ENCODE peak calls at places on chromosomes 12 and 14, in six cellular contexts. P, V, T, D, A and H are unnamed samples.

GRCh38 chr14:50012644-50013043 is 103.7 kb downstream of the VCPKMT start:
- DNase-seq in T (no peak), V (no peak), A (no peak), P (peak; percentile 83), D (no peak), H (no peak)

GRCh38 chr14:81315344-81315743 is 84.8 kb downstream of the STON2 start:
- DNase-seq in P (no peak), A (no peak), T (peak; percentile 71), D (no peak), V (peak; percentile 95), H (no peak)

GRCh38 chr14:49659526-49660455 is 24.7 kb upstream of the DNAAF2 start:
- DNase-seq in V (no peak), T (no peak), P (no peak), D (no peak), A (no peak), H (no peak)

GRCh38 chr12:52130695-52131094 is 51.2 kb downstream of the SMIM41 start:
- DNase-seq in V (peak; percentile 46), D (no peak), A (no peak), P (no peak), T (no peak), H (peak; percentile 5)

GRCh38 chr12:57039016-57039798 is 10.7 kb downstream of the MYO1A start:
- DNase-seq in V (no peak), A (no peak), T (no peak), P (no peak), D (no peak), H (no peak)

GRCh38 chr12:95216704-95217376 is 427 bp downstream of the FGD6 start:
- DNase-seq in T (no peak), P (no peak), A (no peak), D (peak; percentile 43), V (no peak), H (peak; percentile 50)

GRCh38 chr12:79233341-79233761 is 368.8 kb downstream of the SYT1 start:
- DNase-seq in P (no peak), V (no peak), D (no peak), T (no peak), A (no peak), H (no peak)

GRCh38 chr12:62328296-62328921 is 68.2 kb downstream of the USP15 start:
- DNase-seq in A (no peak), D (no peak), V (no peak), T (no peak), P (no peak), H (peak; percentile 1)

GRCh38 chr12:92458996-92459395 is 243.8 kb upstream of the PLEKHG7 start:
- DNase-seq in T (no peak), A (no peak), P (no peak), V (no peak), D (no peak), H (no peak)

GRCh38 chr14:68884031-68885030 is 91.5 kb upstream of the ZFP36L1 start:
- DNase-seq in A (peak; percentile 15), P (peak; percentile 99), D (peak; percentile 22), V (no peak), T (no peak), H (no peak)

GRCh38 chr12:5259523-5259922 is 172.4 kb upstream of the NTF3 start:
- DNase-seq in V (no peak), D (no peak), P (peak; percentile 43), A (no peak), T (no peak), H (no peak)
- TF ChIP-seq EZH2phosphoT487 in V (no peak), D (no peak), P (no peak), A (no peak), T (no peak), H (no peak)

DNA sequence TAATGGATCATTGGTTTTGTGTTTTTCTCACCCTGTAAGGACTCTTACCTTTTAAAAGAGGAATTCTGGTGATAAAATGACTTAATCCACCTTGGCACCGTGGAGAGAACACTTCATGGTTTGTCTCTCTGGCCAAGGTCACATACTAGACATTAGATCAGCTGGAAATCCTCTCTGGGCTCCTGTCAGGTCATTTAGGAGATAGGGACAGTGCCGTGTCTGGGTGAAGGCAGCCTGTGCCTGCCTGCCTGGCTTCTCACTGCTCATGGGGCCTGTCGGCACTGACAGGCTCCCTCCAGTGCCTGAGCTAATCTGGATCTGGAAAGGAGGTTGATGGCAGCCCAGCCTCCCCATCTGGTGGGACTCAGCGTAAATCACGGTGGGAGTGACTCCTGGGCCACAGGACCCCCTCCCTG is 5.7 kb downstream of the CRADD start:
- DNase-seq in A (no peak), D (no peak), T (peak; percentile 24), P (no peak), V (no peak), H (peak; percentile 66)
- TF ChIP-seq EZH2phosphoT487 in A (no peak), D (no peak), T (no peak), P (no peak), V (no peak), H (no peak)

DNA sequence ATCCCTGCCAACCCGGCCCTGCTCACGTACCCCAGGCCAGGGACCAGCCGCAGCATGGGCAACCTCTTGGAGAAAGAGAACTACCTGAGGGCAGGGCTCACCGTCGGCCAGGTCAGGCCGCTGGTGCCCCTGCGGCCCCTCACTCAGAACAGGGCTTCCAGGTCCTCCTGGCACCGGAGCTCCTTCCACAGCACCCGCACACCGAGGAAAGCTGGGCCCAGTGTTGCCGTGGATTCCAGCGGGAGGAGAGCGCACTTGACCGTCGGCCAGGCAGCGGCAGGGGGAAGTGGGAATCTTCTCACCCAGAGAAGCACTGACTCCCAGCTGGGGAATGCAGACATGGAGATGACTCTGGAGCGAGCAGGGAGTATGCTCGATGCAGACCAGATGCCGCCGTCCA is 7.9 kb upstream of the VAMP1 start:
- DNase-seq in V (no peak), P (peak; percentile 73), A (no peak), D (no peak), T (no peak), H (no peak)
- TF ChIP-seq EZH2phosphoT487 in V (no peak), P (no peak), A (no peak), D (no peak), T (no peak), H (no peak)

GRCh38 chr12:25364529-25365339 is 114.0 kb upstream of the KRAS start:
- DNase-seq in V (no peak), D (no peak), T (no peak), P (no peak), A (no peak), H (peak; percentile 73)
- TF ChIP-seq EZH2phosphoT487 in V (no peak), D (no peak), T (no peak), P (no peak), A (no peak), H (no peak)

DNA sequence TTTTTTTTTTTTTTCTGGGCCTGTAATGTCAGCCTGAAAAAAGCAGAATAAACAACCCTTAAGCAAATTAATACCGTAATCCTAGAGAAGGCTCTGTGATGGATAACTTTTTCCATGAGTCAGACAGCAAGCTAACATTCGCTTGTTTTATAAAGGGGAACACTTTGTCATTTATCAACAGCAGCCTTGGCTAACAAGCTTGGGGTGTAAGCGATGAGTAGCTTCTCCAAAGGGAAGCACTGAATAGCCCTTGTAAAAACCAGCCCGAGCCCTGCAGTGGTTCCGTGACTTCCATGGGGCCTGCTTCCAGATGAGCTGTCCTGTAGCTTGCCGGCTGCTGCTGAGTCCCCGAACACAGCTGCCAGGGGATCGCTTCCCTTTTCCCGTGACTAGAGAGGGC is 29.6 kb downstream of the CD9 start:
- DNase-seq in A (no peak), D (no peak), V (no peak), T (no peak), P (peak; percentile 96), H (no peak)
- TF ChIP-seq EZH2phosphoT487 in A (no peak), D (no peak), V (no peak), T (no peak), P (no peak), H (no peak)

DNA sequence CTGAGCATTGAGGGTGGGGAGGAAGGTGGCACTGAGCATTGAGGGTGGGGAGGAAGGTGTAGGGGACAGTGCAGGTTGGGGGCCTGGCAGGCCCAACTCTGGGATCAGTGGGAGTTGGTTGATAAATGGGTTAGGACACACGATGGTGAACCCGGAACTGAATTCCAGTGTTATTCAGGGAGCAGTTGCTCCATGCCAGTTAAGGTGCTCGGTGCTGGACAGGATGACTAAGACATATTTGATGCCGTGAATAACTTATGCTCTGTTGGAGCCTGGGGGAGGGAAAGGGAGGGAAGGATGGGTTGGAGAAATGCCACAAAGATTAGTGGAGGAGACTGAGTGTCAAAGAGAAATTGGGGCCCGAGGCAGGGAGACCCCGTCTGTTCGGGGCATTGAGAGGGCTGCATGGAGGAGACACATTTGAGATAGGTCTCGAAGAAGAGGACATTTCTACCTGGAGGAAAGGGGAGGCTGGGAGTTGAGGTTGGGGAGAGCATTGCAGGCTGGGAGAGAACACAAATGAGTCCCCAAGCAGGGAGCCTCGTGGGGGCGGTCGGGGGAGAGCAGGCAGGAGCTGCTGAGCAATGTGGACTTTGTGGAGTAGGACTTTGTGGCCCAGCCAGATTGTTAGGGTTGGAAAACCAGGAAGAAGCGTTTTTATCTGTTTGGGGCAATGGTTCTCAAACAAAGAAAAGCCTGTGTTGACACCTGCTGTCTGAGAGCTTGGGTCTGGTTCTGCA is 65.3 kb downstream of the IQSEC3 start:
- DNase-seq in V (no peak), A (no peak), T (no peak), D (no peak), P (no peak), H (no peak)
- TF ChIP-seq EZH2phosphoT487 in V (no peak), A (no peak), T (no peak), D (no peak), P (no peak), H (no peak)

DNA sequence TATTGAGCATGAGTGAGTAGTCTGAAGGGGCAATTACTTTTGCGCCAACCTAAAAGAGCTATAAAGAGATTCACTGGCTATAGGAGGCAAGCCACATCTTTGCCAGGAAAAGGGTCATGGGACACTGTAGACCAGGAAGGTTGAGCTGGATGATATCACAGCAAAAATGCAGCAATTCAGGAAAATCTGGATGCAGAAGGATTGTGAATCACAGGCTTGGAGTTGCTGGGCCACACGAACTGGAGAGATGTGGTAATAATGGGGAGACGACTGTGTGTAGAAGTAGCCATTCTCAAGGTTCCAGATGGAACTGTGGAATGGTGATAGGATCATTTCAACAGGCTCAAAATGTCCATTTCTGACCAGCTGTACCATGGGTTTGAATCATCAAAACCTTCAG is 151.4 kb upstream of the DAAM1 start:
- DNase-seq in T (no peak), A (no peak), D (no peak), V (no peak), P (peak; percentile 9), H (no peak)
- TF ChIP-seq EZH2phosphoT487 in T (no peak), A (no peak), D (no peak), V (no peak), P (no peak), H (no peak)

GRCh38 chr14:36477266-36477665 is 42.8 kb downstream of the NKX2-1 start:
- DNase-seq in D (no peak), A (no peak), V (no peak), T (no peak), P (no peak), H (no peak)
- TF ChIP-seq EZH2phosphoT487 in D (no peak), A (no peak), V (no peak), T (no peak), P (no peak), H (no peak)

DNA sequence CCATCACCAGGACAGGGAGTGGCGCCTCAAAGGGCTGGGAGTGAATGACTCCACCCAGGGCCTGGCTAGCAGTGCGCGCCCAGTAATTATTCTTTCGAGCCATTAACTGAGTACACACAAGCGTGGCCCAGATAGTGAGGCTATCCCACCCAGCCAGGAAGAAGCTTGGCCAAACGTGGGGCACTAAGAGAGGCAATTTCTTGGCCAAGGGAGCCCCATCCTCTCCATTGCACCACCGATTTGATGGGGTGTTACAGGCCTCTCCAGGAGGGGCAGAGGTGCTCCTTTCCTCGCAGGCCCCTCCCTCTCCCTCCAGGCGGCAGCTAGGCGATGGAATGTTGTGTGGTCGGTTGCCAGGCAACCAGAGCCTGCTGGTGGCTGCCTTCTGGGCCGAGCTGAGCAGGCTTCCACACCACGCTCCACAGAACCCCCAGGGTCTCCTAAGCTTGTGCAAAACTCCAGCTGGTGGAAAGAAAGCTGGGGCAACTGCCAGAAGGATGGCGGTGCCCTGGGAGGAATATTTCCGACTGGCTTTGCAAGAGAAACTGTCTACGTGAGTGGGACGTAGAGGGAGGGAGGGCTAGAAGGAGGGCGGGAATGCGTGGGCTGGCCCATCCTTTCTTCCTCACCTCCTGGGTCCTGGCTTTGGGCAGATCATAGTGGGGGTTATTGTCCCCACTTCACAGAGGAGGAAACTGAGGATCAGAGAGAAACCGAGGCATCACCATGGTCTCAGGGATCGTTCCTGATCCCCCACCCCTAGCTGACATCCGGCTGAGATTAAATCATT is at the start of gene CFAP73:
- DNase-seq in D (no peak), T (peak; percentile 96), A (peak; percentile 62), V (peak; percentile 98), P (peak; percentile 90), H (peak; percentile 88)
- TF ChIP-seq EZH2phosphoT487 in D (no peak), T (no peak), A (no peak), V (no peak), P (no peak), H (no peak)